ENCODE peak calls at places on chromosomes 6 and 20, in six cellular contexts. One of them, this sample, is unnamed.

GRCh38 chr6:91435630-91436029 is 848.8 kb upstream of the MAP3K7 start:
- DNase-seq in uterus: no peak
- DNase-seq in A549: no peak
- DNase-seq in astrocyte of the spinal cord: no peak
- DNase-seq in BE2C: no peak
- DNase-seq in cardiac muscle cell: no peak
- DNase-seq in this sample: no peak

GRCh38 chr6:13378669-13379590 is 50.6 kb upstream of the TBC1D7 start:
- DNase-seq in uterus: no peak
- DNase-seq in A549: no peak
- DNase-seq in astrocyte of the spinal cord: no peak
- DNase-seq in BE2C: no peak
- DNase-seq in cardiac muscle cell: no peak
- DNase-seq in this sample: no peak

GRCh38 chr20:24102290-24102689 is 113.7 kb upstream of the GGTLC1 start:
- DNase-seq in uterus: no peak
- DNase-seq in A549: peak
- DNase-seq in astrocyte of the spinal cord: no peak
- DNase-seq in BE2C: no peak
- DNase-seq in cardiac muscle cell: no peak
- DNase-seq in this sample: no peak

GRCh38 chr6:141152951-141153350 is 979.8 kb upstream of the GJE1 start:
- DNase-seq in uterus: no peak
- DNase-seq in A549: no peak
- DNase-seq in astrocyte of the spinal cord: peak
- DNase-seq in BE2C: no peak
- DNase-seq in cardiac muscle cell: peak
- DNase-seq in this sample: no peak

GRCh38 chr6:12119085-12119588 is 107.0 kb downstream of the HIVEP1 start:
- DNase-seq in uterus: no peak
- DNase-seq in A549: peak
- DNase-seq in astrocyte of the spinal cord: no peak
- DNase-seq in BE2C: no peak
- DNase-seq in cardiac muscle cell: peak
- DNase-seq in this sample: no peak

GRCh38 chr20:60057866-60058807 is 99.9 kb downstream of the CDH26 start:
- DNase-seq in uterus: no peak
- DNase-seq in A549: no peak
- DNase-seq in astrocyte of the spinal cord: peak
- DNase-seq in BE2C: peak
- DNase-seq in cardiac muscle cell: peak
- DNase-seq in this sample: no peak

GRCh38 chr6:20808984-20809383 is 274.7 kb downstream of the CDKAL1 start:
- DNase-seq in uterus: no peak
- DNase-seq in A549: no peak
- DNase-seq in astrocyte of the spinal cord: no peak
- DNase-seq in BE2C: no peak
- DNase-seq in cardiac muscle cell: no peak
- DNase-seq in this sample: no peak

GRCh38 chr6:3884007-3884745 is 35.0 kb downstream of the FAM50B start:
- DNase-seq in uterus: no peak
- DNase-seq in A549: peak
- DNase-seq in astrocyte of the spinal cord: peak
- DNase-seq in BE2C: no peak
- DNase-seq in cardiac muscle cell: peak
- DNase-seq in this sample: no peak

GRCh38 chr6:165819394-165819793 is 156.4 kb upstream of the PDE10A start:
- DNase-seq in uterus: no peak
- DNase-seq in A549: no peak
- DNase-seq in astrocyte of the spinal cord: no peak
- DNase-seq in BE2C: no peak
- DNase-seq in cardiac muscle cell: peak
- DNase-seq in this sample: no peak

GRCh38 chr6:110681543-110682459 is 133.5 kb downstream of the CDK19 start:
- DNase-seq in uterus: no peak
- DNase-seq in A549: no peak
- DNase-seq in astrocyte of the spinal cord: no peak
- DNase-seq in BE2C: no peak
- DNase-seq in cardiac muscle cell: no peak
- DNase-seq in this sample: no peak

GRCh38 chr6:119986934-119987549 is 637.5 kb upstream of the MAN1A1 start:
- DNase-seq in uterus: no peak
- DNase-seq in A549: peak
- DNase-seq in astrocyte of the spinal cord: no peak
- DNase-seq in BE2C: no peak
- DNase-seq in cardiac muscle cell: no peak
- DNase-seq in this sample: no peak

GRCh38 chr6:138404666-138405337 is 779 bp downstream of the HEBP2 start:
- DNase-seq in uterus: peak
- DNase-seq in A549: no peak
- DNase-seq in astrocyte of the spinal cord: peak
- DNase-seq in BE2C: no peak
- DNase-seq in cardiac muscle cell: peak
- DNase-seq in this sample: no peak

GRCh38 chr6:149166324-149166723 is 151.2 kb upstream of the TAB2 start:
- DNase-seq in uterus: no peak
- DNase-seq in A549: no peak
- DNase-seq in astrocyte of the spinal cord: no peak
- DNase-seq in BE2C: peak
- DNase-seq in cardiac muscle cell: peak
- DNase-seq in this sample: peak

GRCh38 chr6:470051-470900 is 78.7 kb downstream of the IRF4 start:
- DNase-seq in uterus: no peak
- DNase-seq in A549: no peak
- DNase-seq in astrocyte of the spinal cord: no peak
- DNase-seq in BE2C: no peak
- DNase-seq in cardiac muscle cell: no peak
- DNase-seq in this sample: no peak

GRCh38 chr6:45021652-45022051 is 306.5 kb upstream of the RUNX2 start:
- DNase-seq in uterus: no peak
- DNase-seq in A549: no peak
- DNase-seq in astrocyte of the spinal cord: peak
- DNase-seq in BE2C: no peak
- DNase-seq in cardiac muscle cell: peak
- DNase-seq in this sample: no peak

GRCh38 chr6:150499882-150500312 is 99.8 kb upstream of the PLEKHG1 start:
- DNase-seq in uterus: no peak
- DNase-seq in A549: no peak
- DNase-seq in astrocyte of the spinal cord: no peak
- DNase-seq in BE2C: no peak
- DNase-seq in cardiac muscle cell: peak
- DNase-seq in this sample: no peak

GRCh38 chr20:667351-668034 is 8.1 kb downstream of the SCRT2 start:
- DNase-seq in uterus: no peak
- DNase-seq in A549: peak
- DNase-seq in astrocyte of the spinal cord: peak
- DNase-seq in BE2C: peak
- DNase-seq in cardiac muscle cell: peak
- DNase-seq in this sample: peak

GRCh38 chr20:61499859-61500258 is 247.8 kb downstream of the CDH4 start:
- DNase-seq in uterus: no peak
- DNase-seq in A549: peak
- DNase-seq in astrocyte of the spinal cord: peak
- DNase-seq in BE2C: no peak
- DNase-seq in cardiac muscle cell: no peak
- DNase-seq in this sample: no peak

GRCh38 chr6:117548797-117549301 is 53.5 kb downstream of the GOPC start:
- DNase-seq in uterus: no peak
- DNase-seq in A549: peak
- DNase-seq in astrocyte of the spinal cord: peak
- DNase-seq in BE2C: no peak
- DNase-seq in cardiac muscle cell: peak
- DNase-seq in this sample: no peak

GRCh38 chr20:42430525-42431046 is 759.1 kb downstream of the PTPRT start:
- DNase-seq in uterus: no peak
- DNase-seq in A549: no peak
- DNase-seq in astrocyte of the spinal cord: no peak
- DNase-seq in BE2C: no peak
- DNase-seq in cardiac muscle cell: no peak
- DNase-seq in this sample: no peak

GRCh38 chr6:134502614-134503541 is 185.0 kb upstream of the SGK1 start:
- DNase-seq in uterus: no peak
- DNase-seq in A549: no peak
- DNase-seq in astrocyte of the spinal cord: no peak
- DNase-seq in BE2C: no peak
- DNase-seq in cardiac muscle cell: no peak
- DNase-seq in this sample: no peak

GRCh38 chr20:24993337-24994185 is 1.0 kb upstream of the APMAP start:
- DNase-seq in uterus: no peak
- DNase-seq in A549: peak
- DNase-seq in astrocyte of the spinal cord: peak
- DNase-seq in BE2C: no peak
- DNase-seq in cardiac muscle cell: peak
- DNase-seq in this sample: no peak

GRCh38 chr20:2698912-2699311 is 6.3 kb downstream of the EBF4 start:
- DNase-seq in uterus: no peak
- DNase-seq in A549: no peak
- DNase-seq in astrocyte of the spinal cord: no peak
- DNase-seq in BE2C: no peak
- DNase-seq in cardiac muscle cell: no peak
- DNase-seq in this sample: no peak

GRCh38 chr20:62571667-62572344 is 70.5 kb upstream of the SLCO4A1 start:
- DNase-seq in uterus: no peak
- DNase-seq in A549: peak
- DNase-seq in astrocyte of the spinal cord: no peak
- DNase-seq in BE2C: peak
- DNase-seq in cardiac muscle cell: no peak
- DNase-seq in this sample: peak

GRCh38 chr20:59253779-59254319 is 46.6 kb upstream of the EDN3 start:
- DNase-seq in uterus: no peak
- DNase-seq in A549: no peak
- DNase-seq in astrocyte of the spinal cord: no peak
- DNase-seq in BE2C: no peak
- DNase-seq in cardiac muscle cell: no peak
- DNase-seq in this sample: peak

GRCh38 chr20:54028276-54029011 is 42.0 kb downstream of the BCAS1 start:
- DNase-seq in uterus: no peak
- DNase-seq in A549: no peak
- DNase-seq in astrocyte of the spinal cord: no peak
- DNase-seq in BE2C: no peak
- DNase-seq in cardiac muscle cell: no peak
- DNase-seq in this sample: no peak

GRCh38 chr6:143974089-143974488 is 34.0 kb downstream of the PLAGL1 start:
- DNase-seq in uterus: no peak
- DNase-seq in A549: no peak
- DNase-seq in astrocyte of the spinal cord: no peak
- DNase-seq in BE2C: no peak
- DNase-seq in cardiac muscle cell: no peak
- DNase-seq in this sample: no peak
- H3K4me3 ChIP-seq in uterus: no peak
- H3K4me3 ChIP-seq in A549: no peak
- H3K4me3 ChIP-seq in astrocyte of the spinal cord: no peak
- H3K4me3 ChIP-seq in BE2C: no peak
- H3K4me3 ChIP-seq in cardiac muscle cell: no peak
- H3K4me3 ChIP-seq in this sample: no peak

DNA sequence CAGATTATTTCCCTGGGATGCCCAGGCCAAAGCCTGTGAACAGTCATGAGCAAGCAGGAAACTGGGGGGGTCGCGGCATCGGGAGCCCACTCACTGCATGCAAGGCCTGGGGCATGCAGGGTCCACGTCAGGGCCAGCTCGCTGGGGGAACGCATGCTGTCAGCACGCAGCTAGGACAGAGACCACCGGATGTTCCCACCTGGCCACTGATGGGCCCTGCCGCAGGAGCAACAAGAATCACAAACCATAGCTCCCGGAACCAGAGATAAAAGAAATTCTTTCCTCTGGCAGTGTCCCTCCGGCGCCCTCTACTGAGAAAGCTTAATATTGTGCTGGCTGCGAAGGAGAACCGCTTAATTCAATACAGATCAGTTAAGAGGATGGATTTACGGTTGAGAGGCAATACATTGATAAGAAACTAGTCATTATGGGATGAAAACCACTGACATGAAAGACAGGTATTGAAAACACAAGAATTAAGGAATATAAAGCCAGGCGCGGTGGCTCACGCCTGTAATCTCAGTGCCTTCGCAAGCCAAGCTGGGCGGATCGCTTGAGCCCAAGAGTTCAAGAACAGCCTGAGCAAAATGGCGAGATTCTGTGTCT is 32.6 kb downstream of the C6orf15 start:
- DNase-seq in uterus: peak
- DNase-seq in A549: peak
- DNase-seq in astrocyte of the spinal cord: peak
- DNase-seq in BE2C: peak
- DNase-seq in cardiac muscle cell: peak
- DNase-seq in this sample: peak
- H3K4me3 ChIP-seq in uterus: peak
- H3K4me3 ChIP-seq in A549: no peak
- H3K4me3 ChIP-seq in astrocyte of the spinal cord: no peak
- H3K4me3 ChIP-seq in BE2C: peak
- H3K4me3 ChIP-seq in cardiac muscle cell: no peak
- H3K4me3 ChIP-seq in this sample: peak

GRCh38 chr6:158852312-158853071 is 33.3 kb upstream of the EZR start:
- DNase-seq in uterus: no peak
- DNase-seq in A549: no peak
- DNase-seq in astrocyte of the spinal cord: no peak
- DNase-seq in BE2C: no peak
- DNase-seq in cardiac muscle cell: no peak
- DNase-seq in this sample: no peak
- H3K4me3 ChIP-seq in uterus: no peak
- H3K4me3 ChIP-seq in A549: peak
- H3K4me3 ChIP-seq in astrocyte of the spinal cord: no peak
- H3K4me3 ChIP-seq in BE2C: no peak
- H3K4me3 ChIP-seq in cardiac muscle cell: no peak
- H3K4me3 ChIP-seq in this sample: no peak

GRCh38 chr6:154510144-154510905 is at the start of gene CNKSR3:
- DNase-seq in uterus: peak
- DNase-seq in A549: peak
- DNase-seq in astrocyte of the spinal cord: peak
- DNase-seq in BE2C: peak
- DNase-seq in cardiac muscle cell: peak
- DNase-seq in this sample: peak

GRCh38 chr6:154514481-154514880 is 4.0 kb upstream of the CNKSR3 start:
- DNase-seq in uterus: no peak
- DNase-seq in A549: no peak
- DNase-seq in astrocyte of the spinal cord: no peak
- DNase-seq in BE2C: no peak
- DNase-seq in cardiac muscle cell: no peak
- DNase-seq in this sample: no peak

GRCh38 chr6:154511735-154512097 is 1.2 kb upstream of the CNKSR3 start:
- DNase-seq in uterus: no peak
- DNase-seq in A549: no peak
- DNase-seq in astrocyte of the spinal cord: no peak
- DNase-seq in BE2C: no peak
- DNase-seq in cardiac muscle cell: no peak
- DNase-seq in this sample: no peak

GRCh38 chr6:154513601-154514320 is 3.3 kb upstream of the CNKSR3 start:
- DNase-seq in uterus: no peak
- DNase-seq in A549: no peak
- DNase-seq in astrocyte of the spinal cord: no peak
- DNase-seq in BE2C: no peak
- DNase-seq in cardiac muscle cell: no peak
- DNase-seq in this sample: peak

DNA sequence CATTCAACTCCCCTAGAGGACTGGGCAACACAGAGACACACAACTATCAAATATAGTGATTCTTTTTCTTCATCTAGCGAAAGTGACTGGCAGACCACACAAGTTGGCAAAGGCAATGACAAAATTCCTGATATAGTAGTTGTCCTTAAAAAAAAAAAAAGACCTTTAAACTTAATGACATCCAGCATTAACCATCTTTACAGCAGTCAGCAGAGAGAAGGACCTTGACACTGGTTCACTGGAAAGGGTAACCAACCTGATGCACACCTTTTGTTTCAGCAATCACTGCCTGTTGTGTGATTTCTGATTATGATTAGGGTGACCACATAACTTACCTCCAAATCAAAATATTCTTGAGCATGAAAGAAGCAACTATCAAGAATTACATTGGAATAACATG is 1.7 kb upstream of the CNKSR3 start:
- DNase-seq in uterus: no peak
- DNase-seq in A549: no peak
- DNase-seq in astrocyte of the spinal cord: no peak
- DNase-seq in BE2C: no peak
- DNase-seq in cardiac muscle cell: no peak
- DNase-seq in this sample: no peak
- H3K4me3 ChIP-seq in uterus: no peak
- H3K4me3 ChIP-seq in A549: no peak
- H3K4me3 ChIP-seq in astrocyte of the spinal cord: no peak
- H3K4me3 ChIP-seq in BE2C: no peak
- H3K4me3 ChIP-seq in cardiac muscle cell: no peak
- H3K4me3 ChIP-seq in this sample: no peak

This sample was measured in SK-N-SH.